ENCODE peak calls at places on chromosomes 7 and 10, in eight cellular contexts. Y is cardiac muscle cell, U is BJ, I is heart left ventricle, D is right atrium auricular region, H is retinal pigment epithelial cell, C is A549, X is left ventricle myocardium inferior. R is an unnamed sample.

GRCh38 chr7:63038987-63039386 is 959.7 kb upstream of the ZNF722 start:
- DNase-seq in H (no peak), U (no peak), X (no peak), I (no peak), D (no peak), Y (no peak), C (no peak), R (no peak)

GRCh38 chr10:60456053-60456452 is 66.4 kb upstream of the ANK3 start:
- DNase-seq in Y (no peak), D (no peak), C (no peak), U (no peak), H (no peak), X (no peak), I (no peak), R (no peak)

GRCh38 chr7:39622609-39623311 is 612 bp upstream of the RALA start:
- DNase-seq in U (no peak), X (no peak), C (no peak), I (no peak), Y (no peak), H (no peak), D (no peak), R (no peak)

GRCh38 chr10:1162481-1163203 is 106.5 kb downstream of the WDR37 start:
- DNase-seq in X (no peak), H (no peak), U (no peak), I (no peak), Y (no peak), D (no peak), C (no peak), R (no peak)

GRCh38 chr7:51246258-51247245 is 70.1 kb downstream of the COBL start:
- DNase-seq in X (peak; percentile 87), Y (no peak), H (no peak), U (no peak), I (peak; percentile 85), D (no peak), C (no peak), R (no peak)

GRCh38 chr10:62638062-62638477 is 166.4 kb upstream of the ADO start:
- DNase-seq in U (no peak), I (no peak), D (peak; percentile 68), Y (peak; percentile 88), X (no peak), C (no peak), H (no peak), R (no peak)

GRCh38 chr7:105141068-105141467 is 127.1 kb downstream of the KMT2E start:
- DNase-seq in I (no peak), X (no peak), U (no peak), Y (peak; percentile 60), H (no peak), D (no peak), C (peak; percentile 40), R (no peak)

GRCh38 chr10:323651-324293 is 188.5 kb downstream of the ZMYND11 start:
- DNase-seq in Y (peak; percentile 97), C (peak; percentile 81), H (peak; percentile 78), U (peak; percentile 93), I (peak; percentile 51), D (peak; percentile 80), X (peak; percentile 79), R (peak; percentile 84)

GRCh38 chr10:112336556-112337201 is 37.2 kb upstream of the ACSL5 start:
- DNase-seq in X (no peak), Y (no peak), I (no peak), D (no peak), C (no peak), U (no peak), H (no peak), R (no peak)

GRCh38 chr7:132472463-132473120 is 103.7 kb downstream of the PLXNA4 start:
- DNase-seq in C (no peak), D (peak; percentile 82), H (no peak), I (peak; percentile 78), X (peak; percentile 72), Y (peak; percentile 65), U (peak; percentile 18), R (no peak)

GRCh38 chr7:84100866-84101265 is 93.7 kb downstream of the SEMA3A start:
- DNase-seq in Y (peak; percentile 44), X (no peak), I (no peak), H (no peak), D (no peak), U (no peak), C (peak; percentile 69), R (peak; percentile 30)

GRCh38 chr10:74909665-74910064 is 83.3 kb downstream of the KAT6B start:
- DNase-seq in Y (peak; percentile 28), X (no peak), H (no peak), D (no peak), I (no peak), U (no peak), C (no peak), R (no peak)

GRCh38 chr7:44755698-44756627 is 7.3 kb downstream of the ZMIZ2 start:
- DNase-seq in U (no peak), Y (no peak), X (no peak), D (no peak), C (no peak), I (no peak), H (no peak), R (no peak)

GRCh38 chr7:152128741-152129461 is 103.4 kb downstream of the GALNT11 start:
- DNase-seq in U (no peak), I (no peak), D (no peak), Y (no peak), C (no peak), X (no peak), H (no peak), R (no peak)

GRCh38 chr7:29146888-29147609 is 712 bp upstream of the CPVL start:
- DNase-seq in U (peak; percentile 13), H (no peak), C (no peak), I (peak; percentile 69), X (peak; percentile 69), D (no peak), Y (no peak), R (peak; percentile 47)

GRCh38 chr7:115145512-115145911 is 223.6 kb downstream of the MDFIC start:
- DNase-seq in H (no peak), D (no peak), Y (peak; percentile 83), X (no peak), I (no peak), U (peak; percentile 67), C (no peak), R (no peak)

GRCh38 chr7:157273208-157274202 is 63.3 kb upstream of the DNAJB6 start:
- DNase-seq in Y (peak; percentile 85), U (no peak), H (peak; percentile 17), X (peak; percentile 62), I (peak; percentile 58), C (peak; percentile 69), D (no peak), R (peak; percentile 7)

GRCh38 chr7:98807306-98807880 is 62.4 kb downstream of the TMEM130 start:
- DNase-seq in D (no peak), C (no peak), X (no peak), Y (peak; percentile 20), U (no peak), H (peak; percentile 57), I (no peak), R (no peak)

GRCh38 chr7:150378115-150378852 is 846 bp upstream of the ZNF775 start:
- DNase-seq in D (peak; percentile 74), H (peak; percentile 75), Y (peak; percentile 86), X (peak; percentile 55), I (peak; percentile 64), U (no peak), C (peak; percentile 84), R (no peak)
- TF ChIP-seq CTCF in D (no peak), H (peak; percentile 52), Y (peak; percentile 43), X (peak; percentile 13), I (peak; percentile 10), U (peak; percentile 37), C (peak; percentile 29), R (peak; percentile 31)

DNA sequence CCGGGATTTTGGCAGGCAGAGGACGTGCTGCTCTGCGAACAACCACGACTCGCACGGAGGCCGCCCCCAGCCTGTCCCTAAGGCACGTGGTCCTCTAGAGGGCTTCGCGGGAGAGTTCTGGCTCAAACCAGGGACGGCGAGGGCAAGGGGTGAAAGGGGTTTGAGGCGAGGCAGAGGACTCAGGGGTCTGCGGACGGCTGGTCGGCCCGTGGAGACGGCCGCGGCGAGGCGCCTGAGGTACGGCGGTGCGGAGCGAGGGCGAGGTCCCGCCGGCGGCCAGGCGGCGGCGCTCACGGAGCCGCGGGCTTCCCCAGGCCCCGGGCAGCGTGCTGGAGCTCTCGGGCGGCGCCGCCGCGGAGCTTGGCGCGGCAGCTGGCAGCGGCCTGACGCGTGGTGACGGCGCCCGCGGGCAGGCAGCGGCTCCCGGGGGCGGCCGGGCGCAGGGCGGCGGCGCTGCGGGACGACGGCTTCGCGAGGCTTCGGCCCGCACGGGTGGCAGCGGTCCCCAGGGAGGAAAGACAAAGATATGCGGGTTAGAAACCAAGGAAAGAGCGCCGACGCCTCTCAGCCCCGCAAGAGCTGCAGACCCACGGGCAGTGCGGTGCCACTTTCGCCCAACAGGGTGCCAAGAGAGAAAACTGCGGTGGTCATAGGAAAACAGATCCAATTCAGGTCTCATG is 44.8 kb downstream of the ZNF800 start:
- DNase-seq in C (peak; percentile 71), Y (peak; percentile 74), H (peak; percentile 15), X (peak; percentile 64), U (no peak), D (no peak), I (peak; percentile 46), R (no peak)
- H3K4me3 ChIP-seq in C (peak overlapping the region; percentile 47), Y (peak overlapping the region; percentile 32), H (peak overlapping the region; percentile 39), X (peak overlapping the region; percentile 58), U (peak overlapping the region; percentile 39), D (peak overlapping the region; percentile 38), I (peak overlapping the region; percentile 55), R (peak overlapping the region; percentile 36)

DNA sequence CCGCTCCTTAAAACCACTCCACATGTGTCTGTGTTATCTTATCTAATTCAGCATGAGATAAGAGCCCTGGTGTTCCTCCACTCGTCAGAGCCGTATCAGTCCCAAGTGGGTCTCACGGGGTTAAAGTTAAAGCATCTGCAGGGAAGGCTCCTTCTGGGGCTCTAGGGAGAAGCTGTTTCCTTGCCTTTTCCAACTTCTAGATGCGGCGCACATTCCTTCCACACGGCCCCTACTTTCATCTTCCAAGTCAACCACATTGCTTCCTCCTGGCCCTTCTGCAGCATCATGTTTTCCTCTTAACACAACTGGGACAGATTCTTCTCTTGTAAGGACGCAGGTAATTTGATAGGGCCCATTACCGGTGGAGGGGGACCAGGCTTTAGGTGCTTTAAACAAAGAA is 620.1 kb upstream of the DPP6 start:
- DNase-seq in U (no peak), H (no peak), I (no peak), X (no peak), C (peak; percentile 6), Y (no peak), D (no peak), R (no peak)
- TF ChIP-seq CTCF in U (no peak), H (no peak), I (no peak), X (peak; percentile 26), C (no peak), Y (no peak), D (no peak), R (no peak)

GRCh38 chr10:48465860-48466521 is 138.9 kb downstream of the ARHGAP22 start:
- DNase-seq in U (no peak), D (no peak), H (no peak), X (no peak), Y (no peak), I (no peak), C (no peak), R (no peak)

GRCh38 chr10:48468130-48468790 is 136.6 kb downstream of the ARHGAP22 start:
- DNase-seq in H (no peak), U (no peak), C (no peak), X (no peak), Y (no peak), I (no peak), D (no peak), R (no peak)

GRCh38 chr10:48464871-48465736 is 139.8 kb downstream of the ARHGAP22 start:
- DNase-seq in I (peak; percentile 69), U (no peak), D (no peak), Y (no peak), C (no peak), H (no peak), X (peak; percentile 70), R (no peak)

GRCh38 chr10:48467669-48468068 is 137.2 kb downstream of the ARHGAP22 start:
- DNase-seq in C (no peak), X (no peak), D (no peak), U (no peak), Y (no peak), H (no peak), I (no peak), R (no peak)

GRCh38 chr10:48466611-48467240 is 138.1 kb downstream of the ARHGAP22 start:
- DNase-seq in C (no peak), H (no peak), X (no peak), D (no peak), Y (peak; percentile 20), U (no peak), I (no peak), R (no peak)
- H3K4me3 ChIP-seq in C (peak overlapping the region; percentile 30), H (peak overlapping the region; percentile 9), X (peak overlapping the region; percentile 51), D (no peak overlapping the region), Y (no peak overlapping the region), U (no peak overlapping the region), I (no peak overlapping the region), R (no peak overlapping the region)